ENCODE peak calls at places on chromosomes 6 and 20, in seven cellular contexts. Q, O, T, J, S, R and H are unnamed samples.
A peak's percentile ranks its signal among the peaks of the same experiment; 100 is the strongest.

GRCh38 chr6:162058281-162058875 is 669.2 kb downstream of the PRKN start:
- DNase-seq in Q (no peak), O (no peak), T (no peak), J (no peak), S (no peak), R (no peak), H (no peak)

GRCh38 chr6:44662461-44663121 is 275.1 kb downstream of the CDC5L start:
- DNase-seq in Q (no peak), O (no peak), T (no peak), J (no peak), S (no peak), R (no peak), H (peak; percentile 94)

GRCh38 chr6:128519931-128520435 is 416 bp downstream of the PTPRK start:
- DNase-seq in Q (no peak), O (no peak), T (peak; percentile 33), J (no peak), S (no peak), R (peak; percentile 20), H (peak; percentile 77)

GRCh38 chr6:82906489-82906888 is 159.2 kb downstream of the UBE3D start:
- DNase-seq in Q (no peak), O (no peak), T (no peak), J (no peak), S (peak; percentile 20), R (no peak), H (peak; percentile 36)

GRCh38 chr6:41226752-41227151 is 1.4 kb upstream of the TREML4 start:
- DNase-seq in Q (no peak), O (no peak), T (no peak), J (no peak), S (no peak), R (no peak), H (no peak)

GRCh38 chr6:30037182-30037788 is 23.8 kb upstream of the POLR1H start:
- DNase-seq in Q (peak; percentile 50), O (no peak), T (no peak), J (no peak), S (no peak), R (no peak), H (peak; percentile 23)

GRCh38 chr20:36197271-36197670 is 39.0 kb upstream of the AAR2 start:
- DNase-seq in Q (no peak), O (no peak), T (no peak), J (no peak), S (no peak), R (no peak), H (no peak)

GRCh38 chr6:84847349-84848160 is 83.2 kb upstream of the TBX18 start:
- DNase-seq in Q (no peak), O (no peak), T (no peak), J (no peak), S (no peak), R (no peak), H (peak; percentile 59)

GRCh38 chr20:50278684-50279531 is 88.3 kb downstream of the CEBPB start:
- DNase-seq in Q (peak; percentile 76), O (peak; percentile 96), T (no peak), J (no peak), S (no peak), R (peak; percentile 73), H (no peak)

GRCh38 chr6:15268130-15268908 is 22.4 kb downstream of the JARID2 start:
- DNase-seq in Q (no peak), O (no peak), T (no peak), J (no peak), S (no peak), R (no peak), H (no peak)

GRCh38 chr6:143328885-143329284 is 121.6 kb downstream of the ADAT2 start:
- DNase-seq in Q (no peak), O (no peak), T (no peak), J (no peak), S (no peak), R (no peak), H (no peak)

GRCh38 chr6:95286874-95287273 is 290.5 kb upstream of the MANEA start:
- DNase-seq in Q (no peak), O (no peak), T (no peak), J (no peak), S (no peak), R (no peak), H (no peak)

GRCh38 chr6:2823104-2823850 is 18.4 kb downstream of the SERPINB1 start:
- DNase-seq in Q (no peak), O (no peak), T (no peak), J (peak; percentile 82), S (no peak), R (no peak), H (no peak)

GRCh38 chr6:105015482-105015881 is 58.6 kb downstream of the LIN28B start:
- DNase-seq in Q (no peak), O (no peak), T (no peak), J (no peak), S (peak; percentile 3), R (no peak), H (no peak)

GRCh38 chr6:149425224-149425623 is 25.2 kb downstream of the SUMO4 start:
- DNase-seq in Q (no peak), O (no peak), T (no peak), J (peak; percentile 66), S (no peak), R (no peak), H (no peak)

GRCh38 chr20:59620860-59621485 is 16.6 kb downstream of the PHACTR3 start:
- DNase-seq in Q (no peak), O (no peak), T (no peak), J (no peak), S (no peak), R (no peak), H (no peak)

GRCh38 chr6:125717120-125717731 is 32.2 kb upstream of the HEY2 start:
- DNase-seq in Q (no peak), O (no peak), T (no peak), J (no peak), S (no peak), R (no peak), H (no peak)

GRCh38 chr20:59765599-59766177 is 161.3 kb downstream of the PHACTR3 start:
- DNase-seq in Q (peak; percentile 67), O (no peak), T (no peak), J (no peak), S (no peak), R (no peak), H (peak; percentile 1)

GRCh38 chr6:104400844-104401243 is 458.9 kb downstream of the HACE1 start:
- DNase-seq in Q (no peak), O (no peak), T (no peak), J (no peak), S (no peak), R (no peak), H (no peak)

GRCh38 chr20:805713-806112 is 27.8 kb upstream of the FAM110A start:
- DNase-seq in Q (no peak), O (no peak), T (no peak), J (no peak), S (no peak), R (no peak), H (no peak)

GRCh38 chr6:98841589-98842488 is 7.5 kb downstream of the POU3F2 start:
- DNase-seq in Q (no peak), O (no peak), T (no peak), J (no peak), S (no peak), R (no peak), H (no peak)

GRCh38 chr6:88477411-88477810 is 311.3 kb upstream of the CNR1 start:
- DNase-seq in Q (no peak), O (no peak), T (no peak), J (no peak), S (no peak), R (no peak), H (no peak)
- TF ChIP-seq CTCF in Q (peak; percentile 22), O (no peak), T (no peak), J (no peak), S (no peak), R (no peak), H (no peak)

GRCh38 chr6:121635355-121635754 is 199.9 kb downstream of the GJA1 start:
- DNase-seq in Q (no peak), O (no peak), T (no peak), J (no peak), S (no peak), R (no peak), H (no peak)
- H3K9me3 ChIP-seq in Q (no peaks in the 10 kb centered on the region), O (peaks cover 25% of the 10 kb centered on the region), T (no peaks in the 10 kb centered on the region), J (no peaks in the 10 kb centered on the region), S (peaks cover 14% of the 10 kb centered on the region), R (peaks cover 10% of the 10 kb centered on the region), H (no peaks in the 10 kb centered on the region)

DNA sequence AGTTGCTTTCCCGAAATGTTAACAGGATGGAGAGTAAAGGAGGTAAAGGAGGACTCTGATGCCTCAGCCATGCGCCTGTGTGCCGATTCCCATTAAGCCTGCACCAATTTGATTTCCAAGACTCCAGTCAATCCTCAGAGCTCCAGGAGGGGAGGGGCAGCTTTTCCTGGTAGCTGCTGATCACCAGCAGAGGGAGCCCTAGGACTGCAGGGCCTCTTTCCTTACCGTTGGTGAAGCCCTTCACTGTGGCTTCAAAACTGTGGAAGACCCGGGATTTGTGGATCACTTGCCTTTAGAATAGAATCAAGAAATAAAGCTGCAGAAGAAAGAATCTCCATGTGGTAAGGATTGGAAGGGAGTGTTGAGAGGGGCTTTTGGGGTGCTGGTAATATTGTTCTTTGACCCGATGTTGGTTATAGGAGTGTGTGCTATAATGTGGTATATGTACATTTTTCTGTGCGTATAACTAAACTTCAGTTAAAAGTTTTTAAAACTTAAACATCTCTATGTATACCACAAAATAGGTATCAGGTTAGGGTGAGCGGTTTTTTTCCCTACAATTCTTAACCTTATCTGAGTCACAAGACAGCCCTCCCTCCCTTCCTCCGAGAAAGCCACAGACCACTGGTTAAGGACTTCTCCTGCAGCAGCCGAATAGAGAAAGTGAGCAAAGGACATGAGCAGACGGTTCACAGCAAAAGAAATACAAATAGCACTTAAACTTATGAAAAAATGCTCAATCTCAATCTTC is 6.9 kb upstream of the OSER1 start:
- DNase-seq in Q (peak; percentile 67), O (peak; percentile 78), T (peak; percentile 56), J (no peak), S (peak; percentile 46), R (peak; percentile 61), H (peak; percentile 86)
- H3K4me3 ChIP-seq in Q (no peak overlapping the region), O (peak overlapping the region; percentile 13), T (peak overlapping the region; percentile 47), J (no peak overlapping the region), S (no peak overlapping the region), R (no peak overlapping the region), H (no peak overlapping the region)

GRCh38 chr6:168616807-168617756 is 176.1 kb downstream of the SMOC2 start:
- DNase-seq in Q (no peak), O (no peak), T (no peak), J (no peak), S (no peak), R (peak; percentile 28), H (no peak)
- TF ChIP-seq CTCF in Q (no peak), O (peak; percentile 10), T (no peak), J (peak; percentile 47), S (no peak), R (peak; percentile 21), H (peak; percentile 9)